ENCODE peak calls at places on chromosomes 16 and 17, in seven cellular contexts. L is SK-N-SH, P is HepG2, C is GM12878, D is HCT116, N is H1, W is K562. R is an unnamed sample.

GRCh38 chr16:80836846-80837245 is 32.4 kb upstream of the CDYL2 start:
- DNase-seq in L (no peak), W (no peak), C (no peak), P (no peak), N (no peak), D (no peak), R (peak)

GRCh38 chr17:82939213-82940030 is 99.6 kb upstream of the ZNF750 start:
- DNase-seq in N (no peak), W (no peak), P (no peak), L (no peak), D (no peak), C (no peak), R (no peak)

GRCh38 chr17:48643697-48644012 is 17.5 kb upstream of the HOXB9 start:
- DNase-seq in N (no peak), L (no peak), P (no peak), W (no peak), C (no peak), D (no peak), R (no peak)

GRCh38 chr16:67525176-67525860 is 3.3 kb upstream of the RIPOR1 start:
- DNase-seq in L (no peak), C (no peak), D (no peak), P (no peak), W (no peak), N (no peak), R (peak)

GRCh38 chr17:77011173-77012011 is 129.4 kb upstream of the SEC14L1 start:
- DNase-seq in L (peak), D (peak), C (no peak), W (peak), N (peak), P (peak), R (peak)

GRCh38 chr16:87822571-87822970 is 46.7 kb downstream of the SLC7A5 start:
- DNase-seq in P (no peak), W (no peak), C (no peak), D (no peak), N (no peak), L (no peak), R (no peak)

GRCh38 chr17:76869878-76870714 is 1.9 kb downstream of the MGAT5B start:
- DNase-seq in C (no peak), N (peak), D (no peak), W (peak), P (no peak), L (no peak), R (no peak)

GRCh38 chr17:78965369-78965982 is 14.2 kb downstream of the LGALS3BP start:
- DNase-seq in L (no peak), N (no peak), P (peak), D (no peak), C (no peak), W (no peak), R (peak)

GRCh38 chr17:282912-283882 is 69.4 kb downstream of the RPH3AL start:
- DNase-seq in N (peak), D (no peak), L (no peak), W (no peak), P (no peak), C (no peak), R (no peak)

GRCh38 chr17:42038221-42038973 is 12.0 kb downstream of the C17orf113 start:
- DNase-seq in D (no peak), W (no peak), N (no peak), C (no peak), L (no peak), P (no peak), R (no peak)

GRCh38 chr16:31129568-31130335 is 5.8 kb downstream of the PRSS8 start:
- DNase-seq in L (no peak), C (no peak), D (no peak), N (no peak), W (no peak), P (no peak), R (no peak)

GRCh38 chr16:10181196-10182162 is 749 bp downstream of the GRIN2A start:
- DNase-seq in C (no peak), N (peak), W (peak), P (peak), L (peak), D (peak), R (peak)

GRCh38 chr16:88686439-88687253 is at the start of gene SNAI3:
- DNase-seq in W (peak), P (peak), L (peak), C (no peak), N (peak), D (peak), R (peak)

GRCh38 chr17:73542323-73542722 is 101.9 kb downstream of the SDK2 start:
- DNase-seq in W (no peak), N (no peak), L (no peak), P (no peak), C (no peak), D (no peak), R (no peak)

GRCh38 chr16:67428146-67428731 is 2.7 kb upstream of the HSD11B2 start:
- DNase-seq in D (peak), N (peak), L (peak), W (peak), P (peak), C (no peak), R (peak)

GRCh38 chr17:55411463-55411855 is 10.2 kb downstream of the MMD start:
- DNase-seq in P (no peak), W (no peak), D (no peak), L (peak), C (no peak), N (no peak), R (no peak)

GRCh38 chr16:68146583-68146982 is 61.4 kb downstream of the NFATC3 start:
- DNase-seq in N (no peak), W (peak), C (no peak), D (no peak), P (peak), L (peak), R (no peak)

GRCh38 chr17:79322216-79323123 is 247.8 kb downstream of the ENGASE start:
- DNase-seq in C (no peak), D (no peak), W (no peak), P (no peak), N (no peak), L (no peak), R (no peak)

GRCh38 chr16:67190448-67191399 is 788 bp upstream of the EXOC3L1 start:
- DNase-seq in C (no peak), L (no peak), D (no peak), N (no peak), W (peak), P (no peak), R (no peak)

GRCh38 chr16:87238371-87238715 is 78.8 kb downstream of the C16orf95 start:
- DNase-seq in N (no peak), W (no peak), C (no peak), L (no peak), P (no peak), D (no peak), R (no peak)

GRCh38 chr17:64259436-64259835 is 3.6 kb downstream of the TEX2 start:
- DNase-seq in C (no peak), P (no peak), L (no peak), D (no peak), W (no peak), N (no peak), R (no peak)

GRCh38 chr16:86914850-86915717 is 336.7 kb downstream of the FOXL1 start:
- DNase-seq in L (no peak), N (no peak), D (no peak), P (peak), C (no peak), W (no peak), R (no peak)

GRCh38 chr16:46918905-46919792 is 35.0 kb downstream of the GPT2 start:
- DNase-seq in N (no peak), C (peak), D (no peak), L (no peak), W (peak), P (peak), R (no peak)

GRCh38 chr17:41624208-41625101 is at the start of gene KRT17:
- DNase-seq in D (no peak), P (no peak), N (no peak), W (peak), L (no peak), C (no peak), R (no peak)

GRCh38 chr17:77496831-77497577 is 356.2 kb downstream of the SEC14L1 start:
- DNase-seq in P (no peak), C (no peak), L (peak), N (no peak), D (no peak), W (no peak), R (no peak)

GRCh38 chr17:74859439-74860228 is at the start of gene GRIN2C:
- DNase-seq in N (peak), L (peak), P (no peak), D (no peak), W (no peak), C (no peak), R (no peak)

GRCh38 chr17:40751065-40751464 is 4.1 kb downstream of the KRT25 start:
- DNase-seq in C (no peak), W (no peak), N (no peak), L (no peak), P (no peak), D (no peak), R (no peak)

GRCh38 chr17:28180449-28180848 is 138.0 kb downstream of the NLK start:
- DNase-seq in P (no peak), W (no peak), C (no peak), L (no peak), D (no peak), N (no peak), R (no peak)

GRCh38 chr16:49419016-49419415 is 45.4 kb downstream of the C16orf78 start:
- DNase-seq in N (no peak), L (no peak), P (no peak), D (no peak), W (no peak), C (no peak), R (no peak)

GRCh38 chr16:67748791-67749282 is 29.7 kb upstream of the GFOD2 start:
- DNase-seq in C (no peak), D (no peak), N (no peak), L (no peak), W (no peak), P (no peak), R (no peak)

GRCh38 chr16:51242281-51242994 is 91.4 kb upstream of the SALL1 start:
- DNase-seq in N (no peak), W (no peak), C (no peak), D (no peak), L (no peak), P (no peak), R (no peak)

GRCh38 chr17:42340691-42341127 is 47.5 kb downstream of the STAT3 start:
- DNase-seq in N (no peak), W (no peak), L (no peak), C (no peak), D (no peak), P (no peak), R (no peak)

GRCh38 chr17:81607431-81607830 is 29.5 kb downstream of the NPLOC4 start:
- DNase-seq in D (no peak), W (no peak), P (no peak), C (no peak), N (no peak), L (no peak), R (no peak)

GRCh38 chr17:40480501-40481003 is 20.9 kb downstream of the TNS4 start:
- DNase-seq in C (peak), N (no peak), W (no peak), P (peak), D (no peak), L (no peak), R (no peak)

GRCh38 chr17:58677204-58677880 is 14.5 kb downstream of the TEX14 start:
- DNase-seq in N (no peak), D (no peak), L (no peak), P (no peak), C (no peak), W (no peak), R (no peak)

GRCh38 chr16:82639263-82639662 is 12.5 kb downstream of the CDH13 start:
- DNase-seq in D (no peak), L (no peak), C (no peak), W (no peak), P (no peak), N (no peak), R (no peak)

GRCh38 chr17:78999056-78999768 is 10.4 kb downstream of the CANT1 start:
- DNase-seq in C (no peak), D (no peak), P (no peak), N (no peak), L (peak), W (no peak), R (no peak)

GRCh38 chr17:43702636-43703035 is 40.9 kb upstream of the MEOX1 start:
- DNase-seq in W (peak), D (no peak), C (no peak), L (peak), N (peak), P (peak), R (peak)

GRCh38 chr17:45361976-45362375 is 45.2 kb upstream of the MAP3K14 start:
- DNase-seq in W (no peak), D (no peak), C (no peak), N (no peak), P (no peak), L (peak), R (no peak)

GRCh38 chr17:34382586-34383224 is 19.7 kb upstream of the CCL1 start:
- DNase-seq in P (no peak), L (peak), D (no peak), C (peak), W (no peak), N (no peak), R (no peak)
- TF ChIP-seq JUND in P (no peak), L (no peak), D (no peak), C (no peak), W (no peak), N (no peak), R (no peak)

DNA sequence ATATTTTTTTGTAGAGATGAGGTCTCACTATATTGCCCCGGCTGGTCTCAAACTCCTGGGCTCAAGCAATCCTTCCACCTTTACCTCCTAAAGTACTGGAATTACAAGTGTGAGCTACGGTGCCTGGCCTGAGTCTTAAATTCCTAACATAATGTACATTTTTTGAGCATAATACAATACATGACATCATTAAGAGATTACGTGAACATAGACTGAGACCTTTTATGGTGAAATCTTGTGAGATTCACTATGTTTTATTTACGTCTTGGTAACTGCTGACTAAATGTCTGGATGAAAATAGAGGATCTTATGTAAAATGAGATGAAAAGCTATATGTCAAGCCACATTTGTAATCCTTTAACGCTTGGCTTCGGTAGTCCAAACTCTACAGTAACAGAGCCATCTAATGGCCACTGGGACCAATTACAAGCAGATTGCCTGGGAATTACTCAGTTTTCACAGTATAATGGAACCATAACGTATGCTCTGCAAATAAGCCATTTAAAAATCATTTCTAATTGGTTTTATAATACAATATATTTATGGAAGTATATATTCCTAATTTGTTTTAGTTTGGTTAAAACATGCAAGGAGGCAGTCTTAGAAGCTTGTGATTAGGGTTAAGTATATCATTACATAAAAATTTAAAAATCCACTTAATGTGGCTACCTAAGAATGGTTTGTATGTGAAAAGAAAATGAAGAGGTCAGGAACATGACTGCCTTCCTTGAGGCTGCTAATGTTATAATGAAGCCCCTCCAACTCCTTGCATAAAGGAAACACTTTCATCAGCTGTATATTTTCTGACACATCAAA is 8.1 kb upstream of the EFCAB13 start:
- DNase-seq in L (peak), C (peak), W (peak), D (peak), P (peak), N (no peak), R (peak)
- TF ChIP-seq JUND in L (no peak), C (no peak), W (peak), D (no peak), P (no peak), N (no peak), R (no peak)

GRCh38 chr17:2034806-2035548 is 5.0 kb downstream of the DPH1 start:
- DNase-seq in W (no peak), P (no peak), N (no peak), L (no peak), C (no peak), D (no peak), R (no peak)

GRCh38 chr17:2030779-2031163 is 818 bp downstream of the DPH1 start:
- DNase-seq in D (peak), C (no peak), L (no peak), P (no peak), N (no peak), W (peak), R (no peak)

GRCh38 chr17:2035549-2036490 is 5.9 kb downstream of the DPH1 start:
- DNase-seq in L (no peak), D (no peak), C (no peak), P (no peak), N (no peak), W (no peak), R (no peak)

GRCh38 chr17:2033128-2033527 is 3.2 kb downstream of the DPH1 start:
- DNase-seq in W (no peak), C (no peak), P (no peak), N (no peak), D (no peak), L (no peak), R (no peak)

DNA sequence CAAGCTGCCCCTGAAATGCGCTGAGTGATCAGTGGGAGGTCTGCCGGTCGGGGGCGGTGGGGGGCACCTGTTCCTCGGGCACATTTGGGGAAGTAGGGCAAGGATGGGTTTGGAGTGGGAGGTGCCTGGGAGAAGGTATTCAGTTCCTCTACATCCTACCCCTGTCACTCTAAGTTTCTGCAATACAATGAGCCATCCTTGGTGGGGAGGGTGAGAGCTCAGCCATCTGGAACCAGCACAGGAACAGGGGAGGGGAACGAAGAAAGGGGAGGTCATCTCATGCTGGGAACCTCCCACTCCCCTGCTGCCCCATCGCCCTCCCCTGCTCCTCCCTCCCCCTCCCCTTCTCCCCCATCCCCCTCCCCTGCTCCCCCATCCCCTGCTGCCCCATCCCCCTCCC is 4.2 kb downstream of the DPH1 start:
- DNase-seq in W (no peak), N (no peak), P (no peak), L (no peak), C (no peak), D (no peak), R (no peak)
- TF ChIP-seq JUND in W (no peak), N (no peak), P (no peak), L (no peak), C (no peak), D (no peak), R (no peak)

GRCh38 chr17:2022647-2023046 is 2.5 kb downstream of the RTN4RL1 start:
- DNase-seq in D (no peak), W (no peak), C (no peak), L (no peak), P (no peak), N (no peak), R (peak)
- TF ChIP-seq JUND in D (no peak), W (no peak), C (no peak), L (no peak), P (no peak), N (no peak), R (no peak)

DNA sequence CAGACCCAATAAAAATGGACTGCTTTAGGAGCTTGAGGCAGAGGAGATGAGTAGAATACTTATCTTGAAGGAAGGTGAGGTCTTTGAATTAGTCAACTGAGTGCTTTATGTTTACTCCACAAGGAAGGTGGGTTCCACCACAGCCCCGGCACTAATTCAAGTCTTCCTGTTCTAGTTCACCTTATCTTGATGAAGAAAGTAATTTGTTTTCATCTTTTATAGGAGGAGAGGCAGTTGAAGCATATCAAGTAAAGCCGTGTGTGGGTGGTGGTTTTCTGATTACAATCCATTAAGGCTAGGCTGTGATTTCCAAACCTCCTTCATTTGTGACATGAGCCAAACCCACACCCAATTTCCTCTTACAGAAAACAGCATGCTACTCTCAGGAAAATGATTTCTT is 35.6 kb downstream of the CDRT15 start:
- DNase-seq in P (no peak), C (no peak), D (no peak), W (no peak), L (no peak), N (no peak), R (no peak)
- TF ChIP-seq JUND in P (no peak), C (no peak), D (no peak), W (no peak), L (no peak), N (no peak), R (no peak)

GRCh38 chr17:60138769-60139437 is 10.9 kb upstream of the CA4 start:
- DNase-seq in D (no peak), C (no peak), P (no peak), N (peak), L (no peak), W (no peak), R (no peak)
- TF ChIP-seq JUND in D (no peak), C (no peak), P (no peak), N (no peak), L (no peak), W (no peak), R (no peak)

GRCh38 chr17:32327911-32328310 is 14.1 kb downstream of the C17orf75 start:
- DNase-seq in W (no peak), D (no peak), N (no peak), C (no peak), P (no peak), L (no peak), R (no peak)

GRCh38 chr17:32319548-32319905 is 22.4 kb downstream of the C17orf75 start:
- DNase-seq in N (peak), D (peak), P (peak), W (peak), L (peak), C (peak), R (peak)

GRCh38 chr17:32320847-32321246 is 21.1 kb downstream of the C17orf75 start:
- DNase-seq in N (no peak), C (no peak), L (no peak), W (no peak), P (no peak), D (no peak), R (no peak)

GRCh38 chr17:32323784-32324590 is 18.0 kb downstream of the C17orf75 start:
- DNase-seq in L (peak), D (no peak), N (no peak), C (no peak), W (no peak), P (no peak), R (no peak)

DNA sequence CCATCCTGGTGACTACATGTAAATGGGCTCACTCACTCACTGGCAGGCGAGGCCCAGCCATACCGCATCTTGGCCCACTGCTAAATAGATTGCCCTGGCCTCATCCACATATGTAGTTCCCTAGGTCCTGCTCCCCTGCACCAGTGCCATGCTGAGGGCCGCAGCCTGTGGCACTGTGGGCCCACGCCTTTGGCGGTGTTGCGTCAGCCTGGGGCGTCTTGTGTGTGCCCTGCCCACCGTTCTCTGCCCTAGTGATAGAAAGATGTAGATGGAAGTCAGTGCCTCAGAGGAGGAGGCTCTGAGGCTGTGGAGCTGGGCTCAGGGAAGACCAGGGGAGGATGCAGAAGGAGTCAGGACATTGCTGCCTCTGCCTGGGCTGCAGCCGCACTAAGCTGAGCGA is 18.9 kb downstream of the C17orf75 start:
- DNase-seq in W (no peak), C (no peak), N (no peak), D (no peak), L (no peak), P (no peak), R (no peak)
- TF ChIP-seq JUND in W (no peak), C (no peak), N (no peak), D (no peak), L (no peak), P (no peak), R (no peak)